ENCODE peak calls at places on chromosome 6, in four cellular contexts. K is Right ventricle myocardium inferior; Y is cardiac muscle cell; D is activated CD8-positive, alpha-beta memory T cell treated with anti-CD3 and anti-CD28 coated beads for 24 hours. N is an unnamed sample.

GRCh38 chr6:162404926-162405325 is 322.6 kb downstream of the PRKN start:
- DNase-seq in K (no peak), Y (no peak), D (no peak), N (no peak)

GRCh38 chr6:131107166-131107565 is 28.1 kb upstream of the AKAP7 start:
- DNase-seq in D (no peak), Y (peak), K (no peak), N (no peak)

GRCh38 chr6:82785206-82785605 is 280.4 kb downstream of the UBE3D start:
- DNase-seq in K (no peak), Y (no peak), D (no peak), N (no peak)

GRCh38 chr6:155993248-155993647 is 537.6 kb upstream of the NOX3 start:
- DNase-seq in D (no peak), Y (no peak), K (no peak), N (no peak)

GRCh38 chr6:150689900-150690590 is 90.4 kb downstream of the PLEKHG1 start:
- DNase-seq in D (no peak), K (no peak), Y (no peak), N (no peak)

GRCh38 chr6:167550936-167551633 is 226.2 kb downstream of the TTLL2 start:
- DNase-seq in D (no peak), K (peak), Y (peak), N (no peak)

GRCh38 chr6:3379482-3380060 is 77.3 kb downstream of the SLC22A23 start:
- DNase-seq in K (no peak), D (no peak), Y (peak), N (no peak)

GRCh38 chr6:158907931-158908330 is 88.8 kb upstream of the EZR start:
- DNase-seq in D (no peak), Y (no peak), K (no peak), N (no peak)

GRCh38 chr6:37724530-37725220 is 27.0 kb upstream of the MDGA1 start:
- DNase-seq in D (no peak), Y (no peak), K (no peak), N (no peak)

GRCh38 chr6:52346503-52346902 is 15.4 kb upstream of the PAQR8 start:
- DNase-seq in K (no peak), D (no peak), Y (no peak), N (no peak)

GRCh38 chr6:91094341-91094740 is 507.5 kb upstream of the MAP3K7 start:
- DNase-seq in Y (no peak), K (no peak), D (no peak), N (no peak)